ENCODE peak calls at places on chromosomes 11 and 22, in five cellular contexts. G is K562, H is HepG2, R is H1, J is SK-N-SH. D is an unnamed sample.

GRCh38 chr11:45757672-45758071 is 47.3 kb upstream of the SLC35C1 start:
- DNase-seq in G (no peak), H (no peak), R (no peak), J (no peak), D (no peak)

GRCh38 chr22:50622723-50623327 is 5.1 kb downstream of the ARSA start:
- DNase-seq in G (peak), H (peak), R (no peak), J (peak), D (no peak)

GRCh38 chr11:74731301-74732094 is at the start of gene CHRDL2:
- DNase-seq in G (no peak), H (no peak), R (no peak), J (peak), D (no peak)

GRCh38 chr11:15769203-15769602 is 587.1 kb downstream of the SOX6 start:
- DNase-seq in G (no peak), H (no peak), R (no peak), J (no peak), D (no peak)

GRCh38 chr11:76203937-76204336 is 2.4 kb downstream of the WNT11 start:
- DNase-seq in G (no peak), H (no peak), R (no peak), J (no peak), D (no peak)

GRCh38 chr22:35470903-35471321 is 69.7 kb upstream of the RASD2 start:
- DNase-seq in G (peak), H (peak), R (no peak), J (no peak), D (no peak)

GRCh38 chr11:15967166-15967565 is 389.2 kb downstream of the SOX6 start:
- DNase-seq in G (peak), H (no peak), R (no peak), J (no peak), D (no peak)

GRCh38 chr22:38485783-38486182 is 17.9 kb downstream of the KDELR3 start:
- DNase-seq in G (no peak), H (no peak), R (no peak), J (no peak), D (no peak)

GRCh38 chr11:30196400-30197206 is 34.2 kb upstream of the FSHB start:
- DNase-seq in G (peak), H (peak), R (peak), J (peak), D (no peak)

GRCh38 chr11:76617553-76618265 is 52.8 kb downstream of the LRRC32 start:
- DNase-seq in G (no peak), H (no peak), R (no peak), J (no peak), D (no peak)

GRCh38 chr11:60370252-60370810 is 8.0 kb upstream of the MS4A7 start:
- DNase-seq in G (no peak), H (no peak), R (no peak), J (no peak), D (no peak)

GRCh38 chr11:129444274-129444673 is 68.6 kb downstream of the BARX2 start:
- DNase-seq in G (no peak), H (no peak), R (no peak), J (no peak), D (no peak)

GRCh38 chr22:20043997-20044342 is 23.1 kb downstream of the TANGO2 start:
- DNase-seq in G (no peak), H (no peak), R (no peak), J (no peak), D (no peak)

GRCh38 chr11:129423426-129423825 is 47.8 kb downstream of the BARX2 start:
- DNase-seq in G (no peak), H (peak), R (no peak), J (no peak), D (no peak)

GRCh38 chr22:38706101-38706884 is 549 bp downstream of the GTPBP1 start:
- DNase-seq in G (peak), H (no peak), R (no peak), J (peak), D (no peak)

GRCh38 chr11:34176980-34177319 is 71.5 kb downstream of the NAT10 start:
- DNase-seq in G (no peak), H (no peak), R (no peak), J (no peak), D (no peak)

GRCh38 chr11:20004856-20005255 is 155.4 kb downstream of the DBX1 start:
- DNase-seq in G (no peak), H (no peak), R (no peak), J (no peak), D (no peak)

GRCh38 chr11:108302121-108302785 is 79.4 kb downstream of the ATM start:
- DNase-seq in G (no peak), H (no peak), R (no peak), J (no peak), D (no peak)

DNA sequence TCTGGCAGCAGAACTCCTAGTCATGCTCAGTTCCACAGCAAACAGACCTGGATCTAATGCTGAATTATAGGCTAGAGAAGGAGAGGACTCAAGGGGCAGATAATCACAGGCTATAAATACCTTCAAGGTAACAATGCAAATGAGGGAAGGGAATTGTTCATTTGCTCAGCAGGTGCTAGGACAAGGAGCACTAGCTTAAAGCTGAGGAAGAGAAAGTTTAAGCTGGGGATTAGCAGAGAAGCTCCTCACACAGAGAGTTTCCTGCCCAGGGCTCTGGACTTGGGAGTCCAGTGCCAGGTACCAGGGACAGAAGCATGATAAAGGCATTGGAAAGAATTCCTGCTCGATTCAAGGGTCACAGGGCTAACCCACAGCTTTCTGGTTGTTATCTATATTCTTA is 509.9 kb downstream of the NTM start:
- DNase-seq in G (no peak), H (no peak), R (no peak), J (no peak), D (no peak)
- TF ChIP-seq TAF1 in G (no peak), H (no peak), R (no peak), J (no peak), D (no peak)

GRCh38 chr11:46889689-46890475 is 28.5 kb downstream of the LRP4 start:
- DNase-seq in G (peak), H (peak), R (peak), J (peak), D (peak)
- TF ChIP-seq POLR2AphosphoS5 in G (no peak), H (no peak), R (no peak), J (no peak), D (no peak)

DNA sequence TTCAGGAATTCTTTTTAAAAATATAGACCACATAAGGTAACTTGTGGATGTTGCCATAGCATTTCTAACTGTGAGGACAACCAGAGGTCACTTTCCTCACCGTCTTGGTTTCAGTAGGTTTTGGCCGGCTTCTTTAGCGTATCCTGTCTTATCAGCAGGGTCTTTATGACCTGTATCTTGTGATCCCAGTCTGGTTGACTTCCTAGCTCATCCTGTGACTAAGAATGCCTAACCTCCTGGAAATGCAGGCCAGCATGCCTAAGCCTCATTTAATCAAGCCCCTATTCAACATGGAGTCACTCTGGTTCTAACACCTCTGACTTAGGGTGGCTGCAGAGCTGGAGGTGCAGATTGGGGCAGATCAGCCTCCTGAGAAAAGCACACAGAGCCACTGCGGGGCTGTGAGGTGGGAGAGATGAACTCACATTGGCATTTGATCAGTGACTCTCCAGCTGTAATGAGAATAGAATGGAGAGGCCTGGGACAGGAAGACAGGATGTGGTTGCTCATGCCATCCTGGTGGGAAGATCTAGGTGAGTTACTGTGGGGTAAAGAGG is 41.1 kb upstream of the TOP3B start:
- DNase-seq in G (peak), H (no peak), R (no peak), J (no peak), D (no peak)
- TF ChIP-seq TAF1 in G (no peak), H (no peak), R (no peak), J (no peak), D (no peak)

DNA sequence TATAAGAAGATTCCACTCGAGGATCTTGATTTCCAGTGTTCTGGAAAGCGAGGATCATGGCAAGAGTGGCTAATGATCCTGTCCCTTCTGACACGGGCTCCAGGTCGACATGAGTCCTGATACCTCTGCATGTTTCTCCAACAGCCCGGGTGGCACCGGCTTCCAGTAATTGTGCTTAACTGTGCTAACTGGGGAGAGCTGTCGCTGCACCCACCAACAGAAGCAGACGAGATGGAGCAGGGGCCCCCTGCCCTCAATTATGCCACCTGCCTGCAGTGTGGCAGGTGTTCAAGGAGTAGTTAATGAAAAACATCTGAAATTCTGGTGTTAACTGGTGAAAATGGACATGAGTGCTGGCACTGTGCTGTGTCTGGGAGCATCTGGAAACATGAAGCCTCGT is 6.2 kb downstream of the MRPL21 start:
- DNase-seq in G (no peak), H (no peak), R (no peak), J (no peak), D (no peak)
- TF ChIP-seq POLR2AphosphoS5 in G (no peak), H (no peak), R (no peak), J (no peak), D (no peak)

GRCh38 chr11:109586789-109587188 is 164.8 kb downstream of the C11orf87 start:
- DNase-seq in G (no peak), H (no peak), R (no peak), J (no peak), D (no peak)

DNA sequence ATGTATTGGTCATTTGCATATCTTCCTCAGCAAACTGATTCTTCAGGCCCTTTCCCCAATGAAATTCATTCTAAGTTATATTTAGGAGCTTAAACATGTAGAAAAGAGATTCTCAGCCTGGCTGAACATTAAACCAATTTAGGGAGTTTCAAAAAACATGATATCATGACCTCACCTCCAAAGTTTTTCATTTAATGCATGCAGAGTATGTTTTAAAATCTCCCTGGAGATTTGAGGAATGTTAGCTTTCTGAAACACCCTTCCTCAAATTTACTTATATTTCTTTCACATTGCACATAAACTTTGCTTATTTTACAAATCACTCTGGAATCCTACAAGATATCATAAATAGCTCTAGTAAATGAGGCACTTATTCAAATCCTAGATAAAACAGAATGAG is 162.0 kb downstream of the C11orf87 start:
- DNase-seq in G (no peak), H (no peak), R (no peak), J (no peak), D (no peak)
- TF ChIP-seq TAF1 in G (no peak), H (no peak), R (no peak), J (no peak), D (no peak)

GRCh38 chr11:94762995-94763394 is 5.2 kb upstream of the AMOTL1 start:
- DNase-seq in G (no peak), H (no peak), R (no peak), J (no peak), D (no peak)
- TF ChIP-seq POLR2AphosphoS5 in G (no peak), H (no peak), R (no peak), J (no peak), D (no peak)

GRCh38 chr11:132523929-132524328 is 1008.4 kb downstream of the OPCML start:
- DNase-seq in G (no peak), H (no peak), R (no peak), J (no peak), D (no peak)
- TF ChIP-seq TAF1 in G (no peak), H (no peak), R (no peak), J (no peak), D (no peak)

GRCh38 chr11:21838422-21838821 is 354.5 kb upstream of the ANO5 start:
- DNase-seq in G (no peak), H (no peak), R (no peak), J (no peak), D (no peak)
- TF ChIP-seq POLR2AphosphoS5 in G (no peak), H (no peak), R (no peak), J (no peak), D (no peak)

DNA sequence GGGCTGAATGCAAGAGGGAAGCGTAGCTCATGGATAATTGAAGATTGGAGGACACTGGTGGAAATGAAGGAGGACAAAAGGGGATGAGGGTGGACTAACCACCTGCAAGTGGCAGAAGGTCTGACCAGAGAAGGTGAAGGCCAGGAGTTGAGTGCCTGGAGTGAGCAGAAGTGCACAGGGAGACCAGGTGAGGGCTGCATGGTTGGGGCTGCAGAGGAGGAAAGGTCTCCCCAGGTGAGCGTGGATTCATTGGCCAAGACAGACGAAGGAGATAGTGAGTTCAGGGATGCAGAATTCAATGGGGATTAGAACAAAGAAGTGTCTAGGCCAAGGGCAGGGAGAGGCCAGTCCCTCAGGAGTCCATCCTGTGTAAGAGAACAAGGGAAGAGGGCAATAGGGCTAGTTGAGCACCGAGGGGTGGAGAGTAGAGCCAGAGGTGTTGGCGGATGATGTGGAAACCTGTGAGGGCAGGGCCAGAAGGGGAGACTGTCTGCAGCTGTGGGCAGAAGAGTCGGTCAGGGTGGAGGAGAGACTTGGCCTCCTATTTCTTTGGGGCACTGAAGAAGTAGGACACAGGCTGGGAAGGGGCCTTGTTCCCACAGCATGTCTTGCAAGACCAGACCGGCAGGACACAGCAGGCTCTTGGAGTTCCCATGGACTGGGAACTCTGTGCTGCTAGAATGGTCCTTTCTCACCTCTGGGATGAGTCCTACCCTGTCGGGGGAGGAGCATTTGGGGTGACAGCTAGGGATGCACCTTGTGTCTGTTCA is 6.7 kb downstream of the TRIM29 start:
- DNase-seq in G (no peak), H (no peak), R (no peak), J (no peak), D (no peak)
- TF ChIP-seq TAF1 in G (no peak), H (no peak), R (no peak), J (no peak), D (no peak)

DNA sequence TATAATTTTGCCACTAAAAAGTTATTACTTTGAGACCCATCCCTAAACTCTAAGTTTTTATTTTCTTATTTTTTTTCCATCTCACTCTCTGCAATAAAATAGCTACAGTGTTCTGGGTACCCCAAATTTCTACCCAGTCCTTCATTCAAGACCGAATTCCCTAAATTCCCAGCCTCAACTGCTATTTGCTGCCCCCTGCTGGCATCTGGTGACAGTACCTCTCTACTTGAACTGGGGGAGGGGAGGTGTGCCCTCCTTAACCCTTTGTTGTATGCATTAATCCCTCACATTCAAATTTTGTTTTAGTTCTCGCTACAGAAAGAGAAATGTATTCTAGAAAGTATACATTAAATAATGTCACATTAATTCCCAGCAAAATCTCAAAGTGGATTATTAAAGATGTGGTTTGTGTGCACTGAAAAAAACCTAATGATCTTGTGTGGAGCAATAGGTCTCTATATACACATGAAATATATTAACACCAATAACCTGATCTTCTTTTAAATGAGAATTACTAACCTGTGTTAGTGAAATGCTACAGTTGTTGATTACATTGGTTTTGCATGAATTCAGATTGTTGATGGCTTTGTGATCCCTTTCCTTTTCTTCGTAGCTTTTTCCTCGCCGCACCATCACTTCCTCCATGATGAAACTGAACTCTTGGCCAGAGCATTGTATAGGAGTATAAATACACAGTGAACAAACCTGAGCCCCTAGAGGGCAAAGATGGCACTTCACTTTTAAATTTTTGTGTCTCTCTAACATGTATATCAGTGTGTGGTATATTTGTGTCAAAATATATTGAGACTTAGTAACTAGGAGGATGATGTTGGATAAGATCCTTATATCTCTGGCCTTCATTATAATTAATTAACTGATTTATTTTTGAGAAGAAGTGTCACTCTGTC is 590.0 kb downstream of the METTL15 start:
- DNase-seq in G (peak), H (peak), R (peak), J (peak), D (peak)
- TF ChIP-seq POLR2AphosphoS5 in G (no peak), H (no peak), R (no peak), J (no peak), D (no peak)